ENCODE peak calls at places on chromosomes 5 and 9, in seven cellular contexts. W is left lobe of liver; Z is choroid plexus epithelial cell; Q is neural progenitor cell; A is stimulated activated naive CD8-positive, alpha-beta T cell treated with anti-CD3 and anti-CD28 coated beads, Interleukin-15, amount 100 ng/mL, for 72 hours; F is activated CD8-positive, alpha-beta memory T cell treated with anti-CD3 and anti-CD28 coated beads for 4 hours; L is NCI-H774. V is an unnamed sample.

GRCh38 chr5:1204693-1205242 is 3.4 kb downstream of the SLC6A19 start:
- DNase-seq in W (no peak), A (no peak), Q (peak), F (no peak), Z (peak), L (no peak), V (no peak)

GRCh38 chr9:81047280-81047679 is 642.1 kb downstream of the TLE1 start:
- DNase-seq in Q (no peak), F (no peak), Z (no peak), L (no peak), W (no peak), A (no peak), V (no peak)

GRCh38 chr9:108640211-108640610 is 215.6 kb downstream of the ACTL7B start:
- DNase-seq in A (no peak), F (no peak), Q (no peak), W (no peak), Z (no peak), L (no peak), V (no peak)

GRCh38 chr5:176611435-176611834 is 1.5 kb upstream of the GPRIN1 start:
- DNase-seq in A (peak), W (peak), Z (peak), F (no peak), L (no peak), Q (peak), V (no peak)

GRCh38 chr5:124847907-124848306 is 101.5 kb upstream of the ZNF608 start:
- DNase-seq in Q (no peak), L (no peak), F (no peak), A (no peak), W (no peak), Z (no peak), V (no peak)

GRCh38 chr9:3441197-3441816 is 84.5 kb downstream of the RFX3 start:
- DNase-seq in W (peak), Z (peak), A (peak), L (peak), F (peak), Q (peak), V (peak)

GRCh38 chr5:79025054-79025465 is 40.0 kb upstream of the ARSB start:
- DNase-seq in Z (peak), Q (peak), F (no peak), A (peak), W (peak), L (peak), V (peak)

GRCh38 chr5:33146916-33147315 is 293.8 kb upstream of the TARS1 start:
- DNase-seq in Q (no peak), F (no peak), A (no peak), L (no peak), W (no peak), Z (no peak), V (no peak)

GRCh38 chr5:130168211-130168610 is 263.9 kb downstream of the CHSY3 start:
- DNase-seq in Q (no peak), A (no peak), W (no peak), Z (peak), L (no peak), F (no peak), V (no peak)

GRCh38 chr9:93467462-93467861 is 14.1 kb upstream of the FAM120AOS start:
- DNase-seq in F (no peak), W (no peak), L (no peak), Q (no peak), Z (no peak), A (no peak), V (no peak)